ENCODE peak calls at places on chromosomes 13 and 19, in six cellular contexts. Y is GM06990, Q is thoracic aorta, D is A549, E is OCI-LY7, F is SK-N-SH. W is an unnamed sample.

GRCh38 chr19:58562126-58563033 is 4.0 kb upstream of the UBE2M start:
- DNase-seq in Y (peak; percentile 85), Q (no peak), D (no peak), E (no peak), F (peak; percentile 60), W (peak; percentile 86)

GRCh38 chr13:27408074-27408473 is 16.3 kb upstream of the GTF3A start:
- DNase-seq in Y (no peak), Q (no peak), D (no peak), E (no peak), F (no peak), W (no peak)

GRCh38 chr19:13044160-13044853 is 49.0 kb downstream of the NFIX start:
- DNase-seq in Y (no peak), Q (no peak), D (no peak), E (no peak), F (no peak), W (no peak)

GRCh38 chr13:92175330-92175729 is 776.9 kb downstream of the GPC5 start:
- DNase-seq in Y (no peak), Q (no peak), D (peak; percentile 33), E (peak; percentile 51), F (peak; percentile 62), W (peak; percentile 21)

GRCh38 chr19:29712744-29713516 is 2.1 kb downstream of the C19orf12 start:
- DNase-seq in Y (no peak), Q (no peak), D (no peak), E (no peak), F (no peak), W (no peak)

GRCh38 chr19:38452430-38453366 is 19.2 kb downstream of the RYR1 start:
- DNase-seq in Y (peak; percentile 56), Q (no peak), D (peak; percentile 69), E (peak; percentile 63), F (peak; percentile 69), W (peak; percentile 46)

GRCh38 chr13:94157705-94158218 is 321.7 kb downstream of the DCT start:
- DNase-seq in Y (no peak), Q (no peak), D (no peak), E (no peak), F (no peak), W (no peak)

GRCh38 chr19:16372065-16372915 is 47.7 kb downstream of the KLF2 start:
- DNase-seq in Y (no peak), Q (no peak), D (no peak), E (no peak), F (no peak), W (no peak)

GRCh38 chr13:26022538-26023292 is 29.1 kb downstream of the SHISA2 start:
- DNase-seq in Y (no peak), Q (peak; percentile 41), D (peak; percentile 2), E (no peak), F (peak; percentile 85), W (no peak)

GRCh38 chr13:28609381-28609780 is 49.5 kb upstream of the POMP start:
- DNase-seq in Y (no peak), Q (no peak), D (no peak), E (no peak), F (no peak), W (no peak)

GRCh38 chr13:113671066-113672001 is 4.3 kb downstream of the GRK1 start:
- DNase-seq in Y (no peak), Q (no peak), D (no peak), E (no peak), F (no peak), W (no peak)

GRCh38 chr13:98484289-98485219 is 92.4 kb downstream of the STK24 start:
- DNase-seq in Y (peak; percentile 47), Q (peak; percentile 85), D (peak; percentile 96), E (no peak), F (no peak), W (peak; percentile 84)

GRCh38 chr19:3122512-3122870 is 13.3 kb upstream of the GNA15 start:
- DNase-seq in Y (no peak), Q (no peak), D (no peak), E (no peak), F (no peak), W (no peak)
- H3K4me3 ChIP-seq in Y (no peak overlapping the region), Q (no peak overlapping the region), D (no peak overlapping the region), E (no peak overlapping the region), F (no peak overlapping the region), W (no peak overlapping the region)

GRCh38 chr19:1872807-1873523 is 9.6 kb upstream of the KLF16 start:
- DNase-seq in Y (no peak), Q (no peak), D (no peak), E (no peak), F (no peak), W (no peak)

GRCh38 chr19:1871630-1872029 is 8.3 kb upstream of the KLF16 start:
- DNase-seq in Y (no peak), Q (no peak), D (no peak), E (no peak), F (no peak), W (no peak)

GRCh38 chr19:1873524-1874473 is 10.4 kb upstream of the KLF16 start:
- DNase-seq in Y (no peak), Q (no peak), D (no peak), E (no peak), F (peak; percentile 75), W (no peak)

GRCh38 chr19:1868971-1869370 is 5.6 kb upstream of the KLF16 start:
- DNase-seq in Y (no peak), Q (no peak), D (no peak), E (no peak), F (no peak), W (no peak)

GRCh38 chr19:1871140-1871597 is 7.8 kb upstream of the KLF16 start:
- DNase-seq in Y (no peak), Q (no peak), D (no peak), E (no peak), F (no peak), W (no peak)
- TF ChIP-seq CTCF in Y (no peak), Q (no peak), D (no peak), E (no peak), F (no peak), W (no peak)

GRCh38 chr19:44810555-44811447 is 1.9 kb downstream of the BCAM start:
- DNase-seq in Y (no peak), Q (no peak), D (no peak), E (no peak), F (no peak), W (no peak)
- H3K4me3 ChIP-seq in Y (no peak overlapping the region), Q (peak overlapping the region; percentile 92), D (no peak overlapping the region), E (no peak overlapping the region), F (no peak overlapping the region), W (no peak overlapping the region)

GRCh38 chr13:65932013-65932412 is 1298.1 kb downstream of the PCDH9 start:
- DNase-seq in Y (no peak), Q (no peak), D (no peak), E (no peak), F (no peak), W (no peak)

GRCh38 chr13:65929436-65929835 is 1300.7 kb downstream of the PCDH9 start:
- DNase-seq in Y (no peak), Q (no peak), D (no peak), E (no peak), F (no peak), W (no peak)

GRCh38 chr13:65932587-65933239 is 1297.4 kb downstream of the PCDH9 start:
- DNase-seq in Y (no peak), Q (no peak), D (no peak), E (no peak), F (no peak), W (no peak)

GRCh38 chr13:65921933-65922332 is 1308.2 kb downstream of the PCDH9 start:
- DNase-seq in Y (no peak), Q (no peak), D (no peak), E (no peak), F (no peak), W (no peak)

DNA sequence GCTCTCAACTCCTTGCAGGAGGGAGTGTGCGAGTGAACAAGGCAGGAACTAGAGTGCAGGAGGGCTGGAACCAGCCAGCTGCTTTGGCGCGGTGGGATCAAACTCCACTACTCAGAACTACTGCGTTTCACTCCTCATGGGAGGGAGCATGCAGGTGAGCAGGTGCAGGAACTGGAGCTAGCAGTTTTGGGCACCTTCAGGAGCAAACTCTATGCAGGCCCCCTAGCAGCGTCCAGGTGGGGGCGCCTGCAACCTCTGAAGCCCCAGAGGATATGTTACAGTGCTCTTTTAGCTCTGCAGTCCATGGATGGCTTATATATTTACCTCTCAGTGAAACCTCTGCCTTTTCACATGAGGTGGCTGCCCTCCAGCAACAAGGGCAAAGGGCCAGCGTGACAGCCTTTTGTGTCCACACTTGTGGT is 1303.4 kb downstream of the PCDH9 start:
- DNase-seq in Y (no peak), Q (no peak), D (peak; percentile 12), E (peak; percentile 31), F (no peak), W (no peak)
- TF ChIP-seq CTCF in Y (no peak), Q (peak; percentile 35), D (no peak), E (peak; percentile 56), F (peak; percentile 24), W (no peak)

DNA sequence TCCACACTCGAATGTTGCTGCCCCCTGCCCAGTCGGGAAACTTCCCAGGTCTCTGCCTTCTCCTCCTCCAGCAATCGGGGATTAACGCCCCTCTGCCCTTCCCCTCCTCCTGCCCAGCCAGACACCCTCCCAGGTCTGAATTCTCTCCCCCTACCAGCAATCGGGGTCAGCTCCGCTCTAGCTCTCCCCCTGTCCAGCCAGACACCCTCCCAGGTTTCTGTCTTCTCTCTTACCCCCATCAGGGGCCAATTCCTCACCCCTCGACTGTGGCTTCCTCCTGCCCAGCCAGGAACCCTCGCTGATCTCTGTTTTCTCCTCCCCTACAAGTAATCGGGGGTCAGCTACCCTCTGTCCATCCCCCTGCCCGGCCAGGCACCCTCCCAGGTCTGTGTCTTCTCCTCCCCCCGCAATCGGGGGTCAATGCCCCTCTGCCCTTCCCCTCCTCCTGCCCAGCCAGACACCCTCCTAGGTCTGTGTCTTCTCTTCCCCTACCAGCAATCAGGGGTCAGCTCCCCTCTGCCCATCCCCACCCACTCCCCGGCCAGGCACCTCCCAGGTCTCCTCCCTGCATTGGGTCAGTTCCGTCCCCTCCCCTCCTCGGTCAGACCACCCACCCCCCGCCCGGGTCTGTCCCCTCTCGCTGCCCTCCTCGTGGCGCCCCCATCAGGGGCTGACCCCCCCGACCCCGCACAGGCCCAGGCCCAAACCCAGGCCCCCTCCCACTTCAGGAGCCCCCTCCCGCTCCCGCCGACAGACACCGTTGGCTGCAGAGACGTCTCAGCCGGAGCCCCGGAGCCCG is 668 bp downstream of the ZFR2 start:
- DNase-seq in Y (no peak), Q (no peak), D (no peak), E (no peak), F (peak; percentile 71), W (no peak)
- H3K4me3 ChIP-seq in Y (no peak overlapping the region), Q (peak overlapping the region; percentile 13), D (no peak overlapping the region), E (no peak overlapping the region), F (no peak overlapping the region), W (no peak overlapping the region)

GRCh38 chr13:96817336-96817941 is 176.8 kb downstream of the OXGR1 start:
- DNase-seq in Y (no peak), Q (no peak), D (peak; percentile 8), E (peak; percentile 3), F (peak; percentile 14), W (peak; percentile 16)
- TF ChIP-seq CTCF in Y (peak; percentile 42), Q (peak; percentile 66), D (peak; percentile 34), E (peak; percentile 72), F (peak; percentile 66), W (peak; percentile 34)

GRCh38 chr19:50327013-50327412 is 2.2 kb downstream of the KCNC3 start:
- DNase-seq in Y (no peak), Q (no peak), D (no peak), E (no peak), F (no peak), W (no peak)

GRCh38 chr19:50327461-50328256 is 1.5 kb downstream of the KCNC3 start:
- DNase-seq in Y (no peak), Q (no peak), D (no peak), E (no peak), F (no peak), W (no peak)

GRCh38 chr19:50324331-50324730 is 4.8 kb downstream of the KCNC3 start:
- DNase-seq in Y (no peak), Q (no peak), D (no peak), E (no peak), F (no peak), W (no peak)

GRCh38 chr19:50325310-50326100 is 3.7 kb downstream of the KCNC3 start:
- DNase-seq in Y (peak; percentile 85), Q (no peak), D (peak; percentile 82), E (peak; percentile 89), F (peak; percentile 100), W (peak; percentile 85)

GRCh38 chr19:50326101-50326664 is 3.0 kb downstream of the KCNC3 start:
- DNase-seq in Y (no peak), Q (no peak), D (no peak), E (no peak), F (no peak), W (no peak)
- H3K4me3 ChIP-seq in Y (peak overlapping the region; percentile 20), Q (peak overlapping the region; percentile 27), D (peak overlapping the region; percentile 14), E (peak overlapping the region; percentile 74), F (no peak overlapping the region), W (peak overlapping the region; percentile 0)